ENCODE peak calls at places on chromosomes 6 and 20, in nine cellular contexts. One of them, this sample, is unnamed.

GRCh38 chr6:44254201-44254956 is 2.9 kb downstream of the SLC35B2 start:
- DNase-seq in stomach: no peak
- DNase-seq in T-helper 17 cell: no peak
- DNase-seq in H9: peak; percentile 66
- DNase-seq in astrocyte of the spinal cord: no peak
- DNase-seq in iPS-NIHi11: no peak
- DNase-seq in HEK293T: no peak
- DNase-seq in SK-MEL-5: peak; percentile 40
- DNase-seq in stimulated activated CD8-positive, alpha-beta memory T cell treated with anti-CD3 and anti-CD28 coated beads, Interleukin-2, amount 100 ng/mL, for 1 hour: no peak
- DNase-seq in this sample: no peak

GRCh38 chr6:80520195-80520594 is 413.7 kb downstream of the BCKDHB start:
- DNase-seq in stomach: no peak
- DNase-seq in T-helper 17 cell: no peak
- DNase-seq in H9: no peak
- DNase-seq in astrocyte of the spinal cord: peak; percentile 66
- DNase-seq in iPS-NIHi11: no peak
- DNase-seq in HEK293T: no peak
- DNase-seq in SK-MEL-5: no peak
- DNase-seq in stimulated activated CD8-positive, alpha-beta memory T cell treated with anti-CD3 and anti-CD28 coated beads, Interleukin-2, amount 100 ng/mL, for 1 hour: no peak
- DNase-seq in this sample: no peak

GRCh38 chr6:116971959-116972358 is 94.9 kb downstream of the RFX6 start:
- DNase-seq in stomach: no peak
- DNase-seq in T-helper 17 cell: no peak
- DNase-seq in H9: no peak
- DNase-seq in astrocyte of the spinal cord: peak; percentile 50
- DNase-seq in iPS-NIHi11: peak; percentile 52
- DNase-seq in HEK293T: peak; percentile 57
- DNase-seq in SK-MEL-5: peak; percentile 66
- DNase-seq in stimulated activated CD8-positive, alpha-beta memory T cell treated with anti-CD3 and anti-CD28 coated beads, Interleukin-2, amount 100 ng/mL, for 1 hour: no peak
- DNase-seq in this sample: no peak

GRCh38 chr6:131917318-131917717 is 33.9 kb downstream of the CCN2 start:
- DNase-seq in stomach: no peak
- DNase-seq in T-helper 17 cell: no peak
- DNase-seq in H9: no peak
- DNase-seq in astrocyte of the spinal cord: peak; percentile 52
- DNase-seq in iPS-NIHi11: no peak
- DNase-seq in HEK293T: no peak
- DNase-seq in SK-MEL-5: peak; percentile 11
- DNase-seq in stimulated activated CD8-positive, alpha-beta memory T cell treated with anti-CD3 and anti-CD28 coated beads, Interleukin-2, amount 100 ng/mL, for 1 hour: no peak
- DNase-seq in this sample: no peak

GRCh38 chr20:46694484-46694883 is 5.2 kb upstream of the TP53RK start:
- DNase-seq in stomach: no peak
- DNase-seq in T-helper 17 cell: no peak
- DNase-seq in H9: no peak
- DNase-seq in astrocyte of the spinal cord: peak; percentile 18
- DNase-seq in iPS-NIHi11: peak; percentile 53
- DNase-seq in HEK293T: no peak
- DNase-seq in SK-MEL-5: peak; percentile 65
- DNase-seq in stimulated activated CD8-positive, alpha-beta memory T cell treated with anti-CD3 and anti-CD28 coated beads, Interleukin-2, amount 100 ng/mL, for 1 hour: no peak
- DNase-seq in this sample: no peak

GRCh38 chr6:133132583-133132982 is 108.6 kb upstream of the EYA4 start:
- DNase-seq in stomach: no peak
- DNase-seq in T-helper 17 cell: no peak
- DNase-seq in H9: no peak
- DNase-seq in astrocyte of the spinal cord: no peak
- DNase-seq in iPS-NIHi11: peak; percentile 21
- DNase-seq in HEK293T: peak; percentile 39
- DNase-seq in SK-MEL-5: no peak
- DNase-seq in stimulated activated CD8-positive, alpha-beta memory T cell treated with anti-CD3 and anti-CD28 coated beads, Interleukin-2, amount 100 ng/mL, for 1 hour: no peak
- DNase-seq in this sample: no peak

GRCh38 chr6:684831-685636 is 7.9 kb downstream of the EXOC2 start:
- DNase-seq in stomach: no peak
- DNase-seq in T-helper 17 cell: no peak
- DNase-seq in H9: no peak
- DNase-seq in astrocyte of the spinal cord: peak; percentile 46
- DNase-seq in iPS-NIHi11: no peak
- DNase-seq in HEK293T: no peak
- DNase-seq in SK-MEL-5: no peak
- DNase-seq in stimulated activated CD8-positive, alpha-beta memory T cell treated with anti-CD3 and anti-CD28 coated beads, Interleukin-2, amount 100 ng/mL, for 1 hour: no peak
- DNase-seq in this sample: no peak

GRCh38 chr6:31473780-31474725 is 23.9 kb upstream of the MICB start:
- DNase-seq in stomach: no peak
- DNase-seq in T-helper 17 cell: no peak
- DNase-seq in H9: peak; percentile 16
- DNase-seq in astrocyte of the spinal cord: peak; percentile 49
- DNase-seq in iPS-NIHi11: no peak
- DNase-seq in HEK293T: no peak
- DNase-seq in SK-MEL-5: no peak
- DNase-seq in stimulated activated CD8-positive, alpha-beta memory T cell treated with anti-CD3 and anti-CD28 coated beads, Interleukin-2, amount 100 ng/mL, for 1 hour: no peak
- DNase-seq in this sample: no peak

GRCh38 chr6:85460154-85460950 is 10.5 kb downstream of the NT5E start:
- DNase-seq in stomach: no peak
- DNase-seq in T-helper 17 cell: no peak
- DNase-seq in H9: no peak
- DNase-seq in astrocyte of the spinal cord: peak; percentile 53
- DNase-seq in iPS-NIHi11: no peak
- DNase-seq in HEK293T: no peak
- DNase-seq in SK-MEL-5: peak; percentile 24
- DNase-seq in stimulated activated CD8-positive, alpha-beta memory T cell treated with anti-CD3 and anti-CD28 coated beads, Interleukin-2, amount 100 ng/mL, for 1 hour: no peak
- DNase-seq in this sample: no peak

GRCh38 chr20:58153121-58153520 is 75.3 kb downstream of the ANKRD60 start:
- DNase-seq in stomach: no peak
- DNase-seq in T-helper 17 cell: no peak
- DNase-seq in H9: no peak
- DNase-seq in astrocyte of the spinal cord: no peak
- DNase-seq in iPS-NIHi11: no peak
- DNase-seq in HEK293T: no peak
- DNase-seq in SK-MEL-5: no peak
- DNase-seq in stimulated activated CD8-positive, alpha-beta memory T cell treated with anti-CD3 and anti-CD28 coated beads, Interleukin-2, amount 100 ng/mL, for 1 hour: no peak
- DNase-seq in this sample: no peak

GRCh38 chr6:107968081-107968480 is 10.1 kb upstream of the SEC63 start:
- DNase-seq in stomach: no peak
- DNase-seq in T-helper 17 cell: no peak
- DNase-seq in H9: no peak
- DNase-seq in astrocyte of the spinal cord: no peak
- DNase-seq in iPS-NIHi11: no peak
- DNase-seq in HEK293T: no peak
- DNase-seq in SK-MEL-5: no peak
- DNase-seq in stimulated activated CD8-positive, alpha-beta memory T cell treated with anti-CD3 and anti-CD28 coated beads, Interleukin-2, amount 100 ng/mL, for 1 hour: no peak
- DNase-seq in this sample: no peak

GRCh38 chr6:111662794-111663231 is 57.1 kb upstream of the TRAF3IP2 start:
- DNase-seq in stomach: no peak
- DNase-seq in T-helper 17 cell: no peak
- DNase-seq in H9: no peak
- DNase-seq in astrocyte of the spinal cord: peak; percentile 31
- DNase-seq in iPS-NIHi11: no peak
- DNase-seq in HEK293T: no peak
- DNase-seq in SK-MEL-5: no peak
- DNase-seq in stimulated activated CD8-positive, alpha-beta memory T cell treated with anti-CD3 and anti-CD28 coated beads, Interleukin-2, amount 100 ng/mL, for 1 hour: no peak
- DNase-seq in this sample: no peak

GRCh38 chr6:158834675-158835385 is 15.7 kb upstream of the EZR start:
- DNase-seq in stomach: peak; percentile 41
- DNase-seq in T-helper 17 cell: no peak
- DNase-seq in H9: no peak
- DNase-seq in astrocyte of the spinal cord: no peak
- DNase-seq in iPS-NIHi11: no peak
- DNase-seq in HEK293T: no peak
- DNase-seq in SK-MEL-5: no peak
- DNase-seq in stimulated activated CD8-positive, alpha-beta memory T cell treated with anti-CD3 and anti-CD28 coated beads, Interleukin-2, amount 100 ng/mL, for 1 hour: no peak
- DNase-seq in this sample: no peak

GRCh38 chr6:116200619-116201249 is 53.1 kb downstream of the TSPYL4 start:
- DNase-seq in stomach: no peak
- DNase-seq in T-helper 17 cell: no peak
- DNase-seq in H9: no peak
- DNase-seq in astrocyte of the spinal cord: peak; percentile 35
- DNase-seq in iPS-NIHi11: no peak
- DNase-seq in HEK293T: no peak
- DNase-seq in SK-MEL-5: no peak
- DNase-seq in stimulated activated CD8-positive, alpha-beta memory T cell treated with anti-CD3 and anti-CD28 coated beads, Interleukin-2, amount 100 ng/mL, for 1 hour: no peak
- DNase-seq in this sample: no peak

GRCh38 chr6:84546427-84546914 is 217.9 kb downstream of the TBX18 start:
- DNase-seq in stomach: no peak
- DNase-seq in T-helper 17 cell: no peak
- DNase-seq in H9: no peak
- DNase-seq in astrocyte of the spinal cord: peak; percentile 52
- DNase-seq in iPS-NIHi11: no peak
- DNase-seq in HEK293T: no peak
- DNase-seq in SK-MEL-5: no peak
- DNase-seq in stimulated activated CD8-positive, alpha-beta memory T cell treated with anti-CD3 and anti-CD28 coated beads, Interleukin-2, amount 100 ng/mL, for 1 hour: no peak
- DNase-seq in this sample: no peak

GRCh38 chr6:158825951-158826306 is 6.8 kb upstream of the EZR start:
- DNase-seq in stomach: no peak
- DNase-seq in T-helper 17 cell: no peak
- DNase-seq in H9: no peak
- DNase-seq in astrocyte of the spinal cord: no peak
- DNase-seq in iPS-NIHi11: no peak
- DNase-seq in HEK293T: no peak
- DNase-seq in SK-MEL-5: no peak
- DNase-seq in stimulated activated CD8-positive, alpha-beta memory T cell treated with anti-CD3 and anti-CD28 coated beads, Interleukin-2, amount 100 ng/mL, for 1 hour: no peak
- DNase-seq in this sample: no peak

This sample was measured in effector memory CD8-positive, alpha-beta T cell.